ENCODE peak calls at places on chromosomes 2 and 18, in six cellular contexts. T, I, H, K, B and R are unnamed samples.

GRCh38 chr2:102142829-102143449 is 393 bp downstream of the IL1R1 start:
- DNase-seq in T (peak), I (peak), H (peak), K (peak), B (no peak), R (peak)

GRCh38 chr2:174344716-174345472 is 10.1 kb downstream of the SP9 start:
- DNase-seq in T (peak), I (no peak), H (peak), K (peak), B (no peak), R (peak)

GRCh38 chr18:48926420-48926857 is 24.3 kb downstream of the SMAD7 start:
- DNase-seq in T (no peak), I (no peak), H (no peak), K (no peak), B (no peak), R (no peak)

GRCh38 chr2:12167525-12168317 is 421.3 kb downstream of the LPIN1 start:
- DNase-seq in T (peak), I (peak), H (peak), K (no peak), B (no peak), R (peak)

GRCh38 chr2:25255745-25256485 is 85.8 kb downstream of the DNMT3A start:
- DNase-seq in T (no peak), I (no peak), H (no peak), K (no peak), B (peak), R (no peak)

GRCh38 chr18:25786778-25787177 is 303.6 kb downstream of the SS18 start:
- DNase-seq in T (no peak), I (no peak), H (no peak), K (peak), B (peak), R (no peak)

GRCh38 chr2:42851740-42852250 is 59.4 kb upstream of the HAAO start:
- DNase-seq in T (no peak), I (no peak), H (no peak), K (no peak), B (no peak), R (no peak)

GRCh38 chr2:119453972-119454593 is 22.4 kb downstream of the TMEM37 start:
- DNase-seq in T (no peak), I (no peak), H (no peak), K (no peak), B (no peak), R (no peak)

GRCh38 chr18:5628512-5629255 is 84.9 kb upstream of the EPB41L3 start:
- DNase-seq in T (peak), I (no peak), H (peak), K (peak), B (peak), R (peak)

GRCh38 chr2:186518945-186519344 is 32.9 kb downstream of the ZC3H15 start:
- DNase-seq in T (no peak), I (no peak), H (no peak), K (peak), B (peak), R (no peak)

GRCh38 chr2:37415128-37415817 is 70.8 kb downstream of the QPCT start:
- DNase-seq in T (no peak), I (no peak), H (no peak), K (peak), B (no peak), R (peak)

GRCh38 chr2:224362094-224362493 is 39.8 kb downstream of the FAM124B start:
- DNase-seq in T (no peak), I (no peak), H (no peak), K (no peak), B (no peak), R (no peak)

GRCh38 chr2:30771200-30771599 is 36.0 kb downstream of the CAPN13 start:
- DNase-seq in T (no peak), I (no peak), H (peak), K (no peak), B (no peak), R (no peak)

GRCh38 chr2:99700482-99701398 is 210.9 kb upstream of the REV1 start:
- DNase-seq in T (no peak), I (no peak), H (no peak), K (no peak), B (no peak), R (no peak)

GRCh38 chr2:67057901-67058703 is 339.0 kb upstream of the ETAA1 start:
- DNase-seq in T (no peak), I (no peak), H (no peak), K (peak), B (peak), R (no peak)

GRCh38 chr2:98761909-98762308 is 31.0 kb upstream of the MGAT4A start:
- DNase-seq in T (no peak), I (no peak), H (no peak), K (no peak), B (no peak), R (no peak)

GRCh38 chr18:62612246-62612645 is 89.4 kb downstream of the ZCCHC2 start:
- DNase-seq in T (no peak), I (no peak), H (no peak), K (no peak), B (no peak), R (no peak)

GRCh38 chr2:45330617-45331016 is 280.4 kb downstream of the SRBD1 start:
- DNase-seq in T (no peak), I (no peak), H (no peak), K (peak), B (no peak), R (no peak)

GRCh38 chr2:157761520-157761919 is 114.6 kb downstream of the ACVR1 start:
- DNase-seq in T (no peak), I (no peak), H (no peak), K (peak), B (no peak), R (peak)

GRCh38 chr2:158556124-158556523 is 99.4 kb downstream of the PKP4 start:
- DNase-seq in T (no peak), I (no peak), H (no peak), K (no peak), B (no peak), R (peak)

GRCh38 chr18:6714027-6714426 is 15.5 kb upstream of the ARHGAP28 start:
- DNase-seq in T (no peak), I (no peak), H (no peak), K (no peak), B (no peak), R (peak)

GRCh38 chr2:158932246-158932645 is 36.2 kb upstream of the TANC1 start:
- DNase-seq in T (no peak), I (no peak), H (no peak), K (no peak), B (no peak), R (no peak)

GRCh38 chr2:174985624-174986023 is 19.6 kb downstream of the CHN1 start:
- DNase-seq in T (no peak), I (no peak), H (no peak), K (peak), B (no peak), R (no peak)

GRCh38 chr18:58578835-58579560 is 49.9 kb downstream of the ALPK2 start:
- DNase-seq in T (no peak), I (no peak), H (no peak), K (peak), B (peak), R (peak)

GRCh38 chr2:10392951-10393647 is 55.0 kb downstream of the ODC1 start:
- DNase-seq in T (no peak), I (peak), H (no peak), K (no peak), B (no peak), R (peak)

GRCh38 chr2:159614534-159615186 is 1.7 kb downstream of the BAZ2B start:
- DNase-seq in T (no peak), I (no peak), H (no peak), K (peak), B (no peak), R (no peak)

GRCh38 chr18:29154196-29154757 is 977.3 kb upstream of the CDH2 start:
- DNase-seq in T (no peak), I (no peak), H (no peak), K (peak), B (peak), R (no peak)

GRCh38 chr2:64062840-64063239 is 43.6 kb upstream of the VPS54 start:
- DNase-seq in T (no peak), I (no peak), H (no peak), K (peak), B (peak), R (no peak)

GRCh38 chr2:26572589-26572988 is 68.6 kb downstream of the CIB4 start:
- DNase-seq in T (no peak), I (no peak), H (no peak), K (no peak), B (no peak), R (peak)

GRCh38 chr2:120896904-120897303 is 161.2 kb downstream of the GLI2 start:
- DNase-seq in T (no peak), I (no peak), H (no peak), K (no peak), B (no peak), R (no peak)

GRCh38 chr2:208172125-208172524 is 8.7 kb upstream of the CRYGA start:
- DNase-seq in T (no peak), I (no peak), H (no peak), K (no peak), B (no peak), R (no peak)
- H4K8ac ChIP-seq in T (no peak), I (no peak), H (no peak), K (no peak), B (no peak), R (no peak)

DNA sequence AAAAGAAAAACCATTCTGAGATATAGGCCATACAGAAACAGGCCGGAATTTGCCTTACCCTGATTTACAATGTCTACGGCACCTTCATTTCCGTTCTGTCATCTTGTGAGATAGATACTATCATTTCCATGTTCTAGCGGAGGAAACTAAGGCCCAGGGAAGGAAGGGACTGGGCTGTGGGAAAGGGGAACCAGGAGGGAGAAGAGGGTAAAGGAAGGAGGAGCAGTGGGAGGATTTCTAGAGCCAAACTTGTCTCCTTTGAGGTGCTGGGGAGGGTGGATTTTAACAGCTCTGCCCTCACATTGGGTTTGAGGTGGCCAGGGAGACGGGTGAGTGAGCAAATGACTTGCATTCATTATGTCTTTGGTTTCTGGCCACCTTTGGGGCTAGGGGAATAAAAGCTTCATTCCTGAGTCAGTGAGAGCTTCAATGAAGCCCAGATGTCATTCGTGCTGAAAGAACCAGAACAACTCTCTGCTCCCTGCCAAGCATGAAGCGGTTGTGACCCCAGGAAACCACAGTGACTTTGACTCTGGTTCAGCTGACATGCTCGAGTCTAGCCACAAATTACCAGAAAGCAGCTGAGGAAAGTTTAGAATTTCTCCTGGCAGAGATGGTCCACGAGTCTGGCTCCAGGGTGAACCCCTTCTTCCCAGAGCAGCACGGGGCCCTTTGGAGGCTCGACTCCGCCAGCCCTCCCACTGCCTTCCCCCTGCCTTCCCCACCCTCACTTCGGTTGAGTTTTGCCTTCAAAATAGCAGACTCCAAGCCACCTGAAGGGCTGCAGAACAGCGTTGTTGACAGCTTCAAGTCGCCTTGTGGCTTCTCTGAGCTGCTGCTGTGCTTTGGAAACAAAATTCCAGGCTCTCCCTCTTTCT is 3.8 kb downstream of the ACTG2 start:
- DNase-seq in T (no peak), I (no peak), H (no peak), K (peak), B (no peak), R (no peak)
- H2AK5ac ChIP-seq in T (no peak), I (no peak), H (no peak), K (peak), B (no peak), R (no peak)

DNA sequence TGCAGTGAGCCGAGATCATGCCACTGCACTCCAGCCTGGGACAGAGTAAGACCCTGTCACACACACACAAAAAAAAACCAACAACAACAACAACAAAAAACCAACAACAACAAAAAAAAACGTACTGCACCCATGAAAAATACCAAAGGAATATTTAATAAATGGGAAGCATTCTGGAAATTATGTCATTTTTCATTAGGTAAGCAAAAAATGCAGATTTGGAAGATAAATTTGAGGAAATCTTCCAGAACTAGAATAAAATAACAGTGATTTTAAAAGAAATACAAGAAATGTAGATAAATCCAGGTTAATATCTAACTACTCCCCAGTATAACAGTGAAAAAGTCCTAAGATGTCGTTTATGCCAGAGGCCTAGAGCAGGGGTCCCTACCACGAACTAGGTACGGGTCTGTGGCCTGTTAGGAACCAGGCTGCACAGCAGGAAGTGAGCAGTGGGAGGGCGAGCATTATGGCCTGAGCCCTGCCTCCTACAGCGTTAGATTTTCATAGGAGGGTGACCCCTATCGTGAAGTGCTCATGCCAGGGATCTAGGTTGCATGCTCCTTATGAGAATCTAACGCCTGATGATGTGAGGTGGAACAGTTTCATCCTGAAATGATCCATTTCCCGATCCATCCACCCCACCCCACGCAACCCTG is 21.5 kb downstream of the FAM161A start:
- DNase-seq in T (no peak), I (no peak), H (no peak), K (no peak), B (no peak), R (no peak)
- H4K8ac ChIP-seq in T (no peak), I (no peak), H (no peak), K (no peak), B (no peak), R (no peak)

GRCh38 chr2:20650880-20651730 is at the start of gene HS1BP3:
- DNase-seq in T (peak), I (peak), H (peak), K (peak), B (peak), R (peak)

GRCh38 chr2:20650412-20650879 is 452 bp downstream of the HS1BP3 start:
- DNase-seq in T (no peak), I (peak), H (no peak), K (peak), B (no peak), R (peak)

GRCh38 chr2:20652673-20653575 is 2.0 kb upstream of the HS1BP3 start:
- DNase-seq in T (no peak), I (no peak), H (no peak), K (no peak), B (no peak), R (no peak)

GRCh38 chr2:20652141-20652540 is 1.2 kb upstream of the HS1BP3 start:
- DNase-seq in T (no peak), I (no peak), H (no peak), K (peak), B (no peak), R (no peak)

GRCh38 chr2:20651731-20652099 is 817 bp upstream of the HS1BP3 start:
- DNase-seq in T (no peak), I (no peak), H (no peak), K (no peak), B (no peak), R (no peak)
- H2AK5ac ChIP-seq in T (peak), I (no peak), H (no peak), K (peak), B (peak), R (no peak)

GRCh38 chr2:314561-315336 is 26.9 kb upstream of the ALKAL2 start:
- DNase-seq in T (no peak), I (no peak), H (no peak), K (no peak), B (no peak), R (no peak)
- H4K8ac ChIP-seq in T (no peak), I (no peak), H (peak), K (no peak), B (no peak), R (no peak)